ENCODE peak calls at places on chromosome 12, in six cellular contexts. One of them, this sample, is unnamed.
A peak's percentile ranks its signal among the peaks of the same experiment; 100 is the strongest.

GRCh38 chr12:5085896-5086295 is 42.2 kb downstream of the KCNA5 start:
- DNase-seq in T-helper 17 cell: no peak
- DNase-seq in testis: no peak
- DNase-seq in IMR-90: peak; percentile 97
- DNase-seq in naive thymus-derived CD8-positive, alpha-beta T cell: no peak
- DNase-seq in AG09319: peak; percentile 61
- DNase-seq in this sample: no peak

GRCh38 chr12:113862570-113863454 is 103.3 kb downstream of the RBM19 start:
- DNase-seq in IMR-90: peak; percentile 94
- DNase-seq in T-helper 17 cell: no peak
- DNase-seq in testis: peak; percentile 48
- DNase-seq in AG09319: peak; percentile 41
- DNase-seq in naive thymus-derived CD8-positive, alpha-beta T cell: peak; percentile 9
- DNase-seq in this sample: no peak

GRCh38 chr12:84996759-84997158 is 39.3 kb downstream of the TSPAN19 start:
- DNase-seq in naive thymus-derived CD8-positive, alpha-beta T cell: no peak
- DNase-seq in AG09319: no peak
- DNase-seq in T-helper 17 cell: no peak
- DNase-seq in testis: no peak
- DNase-seq in IMR-90: no peak
- DNase-seq in this sample: no peak

GRCh38 chr12:107302649-107303386 is 209.5 kb upstream of the CRY1 start:
- DNase-seq in IMR-90: no peak
- DNase-seq in AG09319: no peak
- DNase-seq in T-helper 17 cell: no peak
- DNase-seq in naive thymus-derived CD8-positive, alpha-beta T cell: no peak
- DNase-seq in testis: no peak
- DNase-seq in this sample: no peak

GRCh38 chr12:10563002-10563401 is 50.4 kb downstream of the MAGOHB start:
- DNase-seq in IMR-90: no peak
- DNase-seq in AG09319: no peak
- DNase-seq in T-helper 17 cell: no peak
- DNase-seq in naive thymus-derived CD8-positive, alpha-beta T cell: no peak
- DNase-seq in testis: no peak
- DNase-seq in this sample: no peak

GRCh38 chr12:131923260-131923659 is 5.8 kb upstream of the PUS1 start:
- DNase-seq in IMR-90: no peak
- DNase-seq in testis: no peak
- DNase-seq in T-helper 17 cell: no peak
- DNase-seq in naive thymus-derived CD8-positive, alpha-beta T cell: no peak
- DNase-seq in AG09319: no peak
- DNase-seq in this sample: no peak

GRCh38 chr12:113314121-113314529 is 20.8 kb downstream of the SLC8B1 start:
- DNase-seq in T-helper 17 cell: no peak
- DNase-seq in IMR-90: peak; percentile 38
- DNase-seq in naive thymus-derived CD8-positive, alpha-beta T cell: no peak
- DNase-seq in testis: no peak
- DNase-seq in AG09319: no peak
- DNase-seq in this sample: no peak

GRCh38 chr12:117047810-117048584 is 51.2 kb downstream of the TESC start:
- DNase-seq in IMR-90: peak; percentile 61
- DNase-seq in AG09319: peak; percentile 5
- DNase-seq in T-helper 17 cell: no peak
- DNase-seq in naive thymus-derived CD8-positive, alpha-beta T cell: no peak
- DNase-seq in testis: no peak
- DNase-seq in this sample: no peak

GRCh38 chr12:48361664-48362339 is 11.1 kb upstream of the ZNF641 start:
- DNase-seq in naive thymus-derived CD8-positive, alpha-beta T cell: no peak
- DNase-seq in testis: no peak
- DNase-seq in T-helper 17 cell: no peak
- DNase-seq in AG09319: no peak
- DNase-seq in IMR-90: no peak
- DNase-seq in this sample: no peak

GRCh38 chr12:113439606-113440030 is 17.4 kb downstream of the SDSL start:
- DNase-seq in IMR-90: peak; percentile 31
- DNase-seq in T-helper 17 cell: no peak
- DNase-seq in testis: peak; percentile 72
- DNase-seq in naive thymus-derived CD8-positive, alpha-beta T cell: no peak
- DNase-seq in AG09319: no peak
- DNase-seq in this sample: peak; percentile 86

GRCh38 chr12:104201238-104202001 is 14.2 kb upstream of the TXNRD1 start:
- DNase-seq in IMR-90: peak; percentile 72
- DNase-seq in T-helper 17 cell: peak; percentile 16
- DNase-seq in AG09319: peak; percentile 19
- DNase-seq in testis: peak; percentile 52
- DNase-seq in naive thymus-derived CD8-positive, alpha-beta T cell: peak; percentile 66
- DNase-seq in this sample: peak; percentile 26

This sample was measured in glutamatergic neuron.